ENCODE peak calls at places on chromosome 16, in eight cellular contexts. G is CD4-positive, alpha-beta T cell; T is CD8-positive, alpha-beta T cell; D is tibial nerve; M is spleen; V is heart right ventricle; Y is WERI-Rb-1; F is adrenal gland. R is an unnamed sample. For H3K27me3, the result is how much of the 10 kb centered on the place peaks cover.

GRCh38 chr16:22198547-22199293 is 7.4 kb upstream of the EEF2K start:
- DNase-seq in G (no peak), T (no peak), D (no peak), M (no peak), V (no peak), Y (peak), F (no peak), R (no peak)

GRCh38 chr16:77322757-77323156 is 112.1 kb downstream of the ADAMTS18 start:
- DNase-seq in G (no peak), T (no peak), D (no peak), M (no peak), V (no peak), Y (no peak), F (no peak), R (no peak)

GRCh38 chr16:66898207-66898606 is 17.9 kb downstream of the PDP2 start:
- DNase-seq in G (no peak), T (no peak), D (no peak), M (no peak), V (no peak), Y (no peak), F (peak), R (no peak)

GRCh38 chr16:22075043-22075757 is 17.1 kb upstream of the VWA3A start:
- DNase-seq in G (no peak), T (no peak), D (no peak), M (no peak), V (no peak), Y (no peak), F (no peak), R (no peak)

GRCh38 chr16:86095906-86096485 is 197.0 kb downstream of the IRF8 start:
- DNase-seq in G (no peak), T (no peak), D (no peak), M (peak), V (no peak), Y (no peak), F (no peak), R (no peak)

GRCh38 chr16:50884066-50884860 is 142.4 kb downstream of the CYLD start:
- DNase-seq in G (peak), T (no peak), D (no peak), M (no peak), V (no peak), Y (peak), F (no peak), R (no peak)

GRCh38 chr16:50705436-50706110 is 12.2 kb downstream of the NOD2 start:
- DNase-seq in G (no peak), T (no peak), D (no peak), M (no peak), V (no peak), Y (no peak), F (no peak), R (no peak)

GRCh38 chr16:11303405-11304138 is 22.4 kb upstream of the PRM1 start:
- DNase-seq in G (no peak), T (no peak), D (no peak), M (no peak), V (no peak), Y (no peak), F (peak), R (peak)

GRCh38 chr16:50688083-50688482 is 5.3 kb upstream of the NOD2 start:
- DNase-seq in G (no peak), T (no peak), D (no peak), M (peak), V (no peak), Y (no peak), F (no peak), R (no peak)

GRCh38 chr16:10013364-10013763 is 168.9 kb downstream of the GRIN2A start:
- DNase-seq in G (no peak), T (no peak), D (no peak), M (no peak), V (no peak), Y (no peak), F (no peak), R (no peak)

GRCh38 chr16:7772722-7773121 is 440.1 kb downstream of the RBFOX1 start:
- DNase-seq in G (no peak), T (no peak), D (no peak), M (no peak), V (no peak), Y (peak), F (no peak), R (no peak)

GRCh38 chr16:87086575-87086974 is 230.6 kb downstream of the C16orf95 start:
- DNase-seq in G (no peak), T (no peak), D (no peak), M (no peak), V (no peak), Y (no peak), F (no peak), R (no peak)

GRCh38 chr16:5058476-5058875 is 7.3 kb downstream of the C16orf89 start:
- DNase-seq in G (no peak), T (no peak), D (no peak), M (peak), V (no peak), Y (peak), F (no peak), R (no peak)

GRCh38 chr16:89701425-89702406 is at the start of gene SPATA2L:
- DNase-seq in G (peak), T (peak), D (peak), M (peak), V (peak), Y (peak), F (peak), R (peak)

GRCh38 chr16:89201467-89202377 is 1.4 kb upstream of the SLC22A31 start:
- DNase-seq in G (peak), T (peak), D (peak), M (peak), V (peak), Y (peak), F (peak), R (peak)

GRCh38 chr16:88194397-88195020 is 188.2 kb upstream of the ZNF469 start:
- DNase-seq in G (no peak), T (no peak), D (peak), M (no peak), V (no peak), Y (peak), F (peak), R (no peak)

GRCh38 chr16:15054357-15055140 is 1.3 kb downstream of the NTAN1 start:
- DNase-seq in G (no peak), T (no peak), D (no peak), M (no peak), V (no peak), Y (no peak), F (no peak), R (no peak)

GRCh38 chr16:66344533-66345145 is 21.9 kb upstream of the CDH5 start:
- DNase-seq in G (no peak), T (no peak), D (peak), M (peak), V (no peak), Y (peak), F (peak), R (no peak)

GRCh38 chr16:2919511-2920255 is 8.0 kb downstream of the FLYWCH1 start:
- DNase-seq in G (peak), T (peak), D (peak), M (no peak), V (no peak), Y (peak), F (peak), R (no peak)

GRCh38 chr16:9868606-9869149 is 313.6 kb downstream of the GRIN2A start:
- DNase-seq in G (no peak), T (no peak), D (no peak), M (no peak), V (no peak), Y (no peak), F (no peak), R (no peak)

GRCh38 chr16:82544378-82544777 is 82.4 kb upstream of the CDH13 start:
- DNase-seq in G (no peak), T (no peak), D (no peak), M (no peak), V (no peak), Y (no peak), F (no peak), R (no peak)

GRCh38 chr16:2799852-2800226 is 1.6 kb downstream of the PRSS41 start:
- DNase-seq in G (no peak), T (no peak), D (no peak), M (peak), V (no peak), Y (no peak), F (no peak), R (peak)

GRCh38 chr16:65294154-65294553 is 172.3 kb upstream of the CDH11 start:
- DNase-seq in G (no peak), T (no peak), D (no peak), M (no peak), V (no peak), Y (no peak), F (no peak), R (no peak)

GRCh38 chr16:4463522-4464163 is 10.8 kb downstream of the NMRAL1 start:
- DNase-seq in G (no peak), T (no peak), D (no peak), M (no peak), V (no peak), Y (no peak), F (no peak), R (no peak)

DNA sequence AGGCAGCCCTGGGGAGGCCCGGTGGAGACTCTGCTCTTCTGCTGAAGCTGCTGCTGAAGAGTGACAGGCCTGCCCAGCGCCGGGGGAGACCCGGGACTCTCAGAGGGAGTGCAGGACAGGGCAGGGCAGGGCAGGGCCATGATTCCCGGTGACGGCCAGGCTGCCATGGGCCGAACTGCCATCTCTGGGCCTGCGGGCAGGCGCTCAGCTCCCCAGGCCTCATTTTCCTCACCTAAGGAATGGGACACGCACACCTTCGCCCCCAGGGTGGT is 22.6 kb upstream of the SSTR5 start:
- DNase-seq in G (no peak), T (no peak), D (no peak), M (no peak), V (no peak), Y (no peak), F (no peak), R (no peak)
- H3K27me3 ChIP-seq in G (under half), T (under half), D (under half), M (under half), V (half or more), Y (under half), F (under half), R (half or more)

GRCh38 chr16:64092284-64092683 is 1029.6 kb downstream of the CDH11 start:
- DNase-seq in G (no peak), T (no peak), D (no peak), M (no peak), V (no peak), Y (no peak), F (no peak), R (no peak)

GRCh38 chr16:64088838-64089237 is 1033.0 kb downstream of the CDH11 start:
- DNase-seq in G (no peak), T (no peak), D (no peak), M (no peak), V (no peak), Y (no peak), F (no peak), R (no peak)

GRCh38 chr16:64090327-64090726 is 1031.5 kb downstream of the CDH11 start:
- DNase-seq in G (no peak), T (no peak), D (no peak), M (no peak), V (no peak), Y (no peak), F (no peak), R (no peak)

GRCh38 chr16:64085291-64085690 is 1036.6 kb downstream of the CDH11 start:
- DNase-seq in G (no peak), T (no peak), D (no peak), M (no peak), V (no peak), Y (no peak), F (no peak), R (no peak)

DNA sequence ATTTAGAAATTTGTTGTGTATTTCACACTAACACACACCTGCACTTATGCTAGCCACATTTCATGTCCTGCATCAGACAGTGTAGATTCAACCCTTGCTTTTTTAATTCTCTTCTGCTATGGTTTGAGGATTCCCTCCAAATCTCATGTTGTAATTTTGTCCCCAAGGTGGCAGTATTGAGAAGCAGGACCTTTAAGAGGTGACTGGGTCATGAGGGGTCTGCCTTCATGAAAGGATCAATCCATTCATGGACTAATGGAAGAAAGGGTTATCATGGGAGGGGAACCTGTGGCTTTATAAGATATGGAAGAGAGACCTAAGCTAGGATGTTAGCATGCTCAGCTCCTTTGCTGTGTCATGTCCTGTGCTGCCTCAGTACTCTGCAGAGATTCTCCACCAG is 1032.2 kb downstream of the CDH11 start:
- DNase-seq in G (no peak), T (no peak), D (peak), M (no peak), V (no peak), Y (peak), F (no peak), R (no peak)
- TF ChIP-seq CTCF in G (no peak), T (no peak), D (peak), M (no peak), V (peak), Y (peak), F (peak), R (peak)

GRCh38 chr16:46885960-46886763 is 2.0 kb downstream of the GPT2 start:
- DNase-seq in G (no peak), T (no peak), D (peak), M (no peak), V (no peak), Y (no peak), F (no peak), R (no peak)
- H3K27me3 ChIP-seq in G (under half), T (under half), D (under half), M (under half), V (under half), Y (under half), F (under half), R (under half)

DNA sequence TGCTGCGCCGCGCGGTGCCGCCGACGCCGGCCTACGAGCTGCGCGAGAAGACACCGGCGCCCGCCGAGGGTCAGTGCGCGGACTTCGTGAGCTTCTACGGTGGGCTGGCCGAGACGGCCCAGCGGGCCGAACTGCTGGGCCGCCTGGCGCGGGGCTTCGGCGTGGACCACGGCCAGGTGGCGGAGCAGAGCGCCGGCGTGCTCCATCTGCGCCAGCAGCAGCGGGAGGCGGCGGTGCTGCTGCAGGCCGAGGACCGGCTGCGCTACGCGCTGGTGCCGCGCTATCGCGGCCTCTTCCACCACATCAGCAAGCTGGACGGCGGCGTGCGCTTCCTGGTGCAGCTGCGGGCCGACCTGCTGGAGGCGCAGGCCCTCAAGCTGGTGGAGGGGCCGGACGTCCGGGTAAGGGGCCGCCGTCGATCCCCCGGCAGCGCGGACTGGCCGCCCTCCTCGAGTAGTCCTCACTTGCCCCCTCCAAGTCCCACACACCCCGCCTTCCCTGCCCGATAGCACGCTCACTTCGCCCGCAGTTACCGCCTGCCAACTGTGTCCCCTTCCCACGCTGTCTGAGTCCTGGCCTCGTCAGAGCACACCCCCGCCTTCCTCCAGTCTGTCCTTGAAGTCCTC is 470 bp downstream of the MLYCD start:
- DNase-seq in G (peak), T (no peak), D (no peak), M (peak), V (peak), Y (peak), F (peak), R (peak)
- TF ChIP-seq CTCF in G (no peak), T (no peak), D (no peak), M (no peak), V (no peak), Y (no peak), F (no peak), R (no peak)

DNA sequence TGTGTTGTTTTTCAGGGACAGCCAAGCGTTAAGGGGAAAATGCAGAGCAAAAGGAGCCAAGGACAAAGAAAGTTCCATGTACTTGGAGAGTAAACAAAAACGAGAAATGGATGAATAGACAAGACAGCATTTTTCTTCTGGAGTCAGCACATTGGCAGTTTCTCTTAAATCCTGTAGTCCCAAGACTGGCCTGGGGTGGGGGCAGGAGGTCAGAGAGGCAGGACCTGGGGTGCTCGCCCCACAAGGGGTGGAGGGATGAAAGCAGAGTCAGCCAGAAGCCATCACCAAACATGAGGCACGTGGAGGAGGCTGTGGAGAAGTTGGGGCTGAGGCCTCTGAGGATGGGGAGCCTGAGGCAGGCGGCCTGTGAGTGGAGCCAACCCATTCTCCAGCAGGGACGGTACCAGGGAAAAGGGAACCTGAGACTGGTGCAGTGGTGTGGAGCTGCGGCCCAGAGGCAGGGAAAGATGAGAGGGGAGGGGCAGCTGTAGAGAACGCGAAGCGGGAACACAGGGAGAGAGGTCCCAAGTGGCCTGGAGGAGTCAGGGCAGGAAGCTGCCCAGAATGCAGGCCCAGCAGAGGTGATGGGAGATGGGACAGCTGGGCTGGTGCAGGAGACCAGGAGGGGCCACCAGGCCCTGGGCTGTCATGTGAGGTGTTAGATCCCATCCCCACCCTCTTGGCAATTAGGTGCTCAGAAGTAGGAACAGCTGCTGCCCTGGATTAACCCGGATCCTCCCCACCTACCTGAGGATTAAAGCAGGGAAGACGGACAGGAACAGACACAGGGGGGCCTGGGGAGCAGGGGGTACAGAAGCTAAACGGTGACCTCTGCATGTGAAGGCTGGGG is 3.3 kb downstream of the TLCD3B start:
- DNase-seq in G (no peak), T (no peak), D (no peak), M (no peak), V (no peak), Y (peak), F (no peak), R (no peak)
- H3K27me3 ChIP-seq in G (under half), T (under half), D (under half), M (under half), V (half or more), Y (under half), F (under half), R (half or more)

GRCh38 chr16:24322106-24322505 is 66.0 kb downstream of the CACNG3 start:
- DNase-seq in G (no peak), T (no peak), D (no peak), M (no peak), V (no peak), Y (no peak), F (no peak), R (no peak)

GRCh38 chr16:24315343-24315742 is 59.2 kb downstream of the CACNG3 start:
- DNase-seq in G (no peak), T (no peak), D (no peak), M (no peak), V (no peak), Y (no peak), F (no peak), R (no peak)

GRCh38 chr16:24319415-24319814 is 63.3 kb downstream of the CACNG3 start:
- DNase-seq in G (no peak), T (no peak), D (no peak), M (no peak), V (no peak), Y (no peak), F (no peak), R (no peak)

DNA sequence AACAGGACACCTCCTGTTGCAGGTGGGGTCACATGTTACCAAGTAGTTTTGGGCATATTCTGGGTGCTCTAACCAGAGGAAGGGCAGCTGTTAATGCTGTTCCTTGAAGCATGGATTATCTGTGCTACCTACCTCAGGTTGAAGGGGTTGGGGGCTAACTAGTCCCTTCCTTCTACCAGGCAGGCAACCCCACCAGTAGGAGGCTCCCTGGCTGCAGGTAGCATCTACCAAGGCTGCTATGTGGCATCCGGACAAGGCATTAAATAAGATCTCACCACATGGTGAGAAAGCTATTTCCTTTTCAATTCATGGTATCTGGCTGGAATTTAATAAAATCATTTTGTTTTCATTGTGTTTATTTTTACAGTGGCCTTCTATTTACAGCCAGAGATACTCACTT is 62.5 kb downstream of the CACNG3 start:
- DNase-seq in G (no peak), T (no peak), D (no peak), M (no peak), V (no peak), Y (no peak), F (no peak), R (no peak)
- TF ChIP-seq CTCF in G (no peak), T (no peak), D (no peak), M (no peak), V (no peak), Y (peak), F (no peak), R (no peak)

GRCh38 chr16:57676624-57677085 is 8.5 kb downstream of the ADGRG3 start:
- DNase-seq in G (no peak), T (no peak), D (no peak), M (no peak), V (no peak), Y (no peak), F (no peak), R (no peak)
- H3K27me3 ChIP-seq in G (under half), T (under half), D (under half), M (under half), V (under half), Y (under half), F (under half), R (under half)

GRCh38 chr16:73219176-73219575 is 171.2 kb upstream of the ZFHX3 start:
- DNase-seq in G (no peak), T (no peak), D (no peak), M (no peak), V (no peak), Y (no peak), F (no peak), R (no peak)
- TF ChIP-seq CTCF in G (no peak), T (no peak), D (no peak), M (no peak), V (no peak), Y (peak), F (no peak), R (no peak)

DNA sequence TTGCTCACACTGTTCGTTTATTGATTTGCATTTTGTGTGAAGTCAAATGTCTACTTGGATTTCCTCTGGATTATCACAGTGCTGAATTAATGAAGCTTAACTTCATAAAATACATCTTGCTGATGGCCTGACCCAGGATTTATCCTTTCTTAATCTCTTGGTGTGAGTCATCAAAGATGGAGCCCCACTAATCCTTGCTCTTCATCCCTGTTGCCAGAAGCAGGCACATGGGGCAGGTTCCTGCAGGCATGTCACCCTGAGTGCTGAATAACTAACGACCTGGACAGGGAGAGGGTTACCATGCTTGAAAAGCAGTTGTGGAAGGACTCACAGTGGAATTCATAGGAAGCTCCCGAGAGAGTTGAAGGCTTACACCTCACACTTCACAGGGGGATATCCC is 56.0 kb upstream of the FA2H start:
- DNase-seq in G (no peak), T (no peak), D (no peak), M (no peak), V (no peak), Y (peak), F (no peak), R (no peak)
- H3K27me3 ChIP-seq in G (under half), T (under half), D (under half), M (under half), V (under half), Y (under half), F (under half), R (under half)

R was measured in left lung.